ENCODE peak calls at places on chromosomes 16 and 17, in four cellular contexts. E is GM23248, Z is fibroblast of lung, Y is neural progenitor cell. H is an unnamed sample. For H4K20me1, the result is how much of the 10 kb centered on the place peaks cover.

GRCh38 chr17:48522031-48522593 is 8.7 kb downstream of the HOXB1 start:
- DNase-seq in E (no peak), Z (peak), Y (no peak), H (no peak)

GRCh38 chr17:2602597-2603017 is 9.2 kb downstream of the PAFAH1B1 start:
- DNase-seq in E (no peak), Z (peak), Y (no peak), H (peak)

GRCh38 chr17:27530791-27531391 is 74.6 kb downstream of the KSR1 start:
- DNase-seq in E (no peak), Z (peak), Y (no peak), H (peak)

GRCh38 chr16:85606920-85607319 is 6.2 kb upstream of the GSE1 start:
- DNase-seq in E (no peak), Z (no peak), Y (no peak), H (no peak)

GRCh38 chr17:41521574-41522261 is 3.0 kb upstream of the KRT15 start:
- DNase-seq in E (peak), Z (peak), Y (no peak), H (peak)

GRCh38 chr17:7858487-7858832 is 657 bp downstream of the CYB5D1 start:
- DNase-seq in E (peak), Z (peak), Y (peak), H (peak)

GRCh38 chr17:14838567-14838966 is 426.6 kb downstream of the PMP22 start:
- DNase-seq in E (no peak), Z (no peak), Y (no peak), H (no peak)

GRCh38 chr17:65121916-65122821 is 15.0 kb upstream of the RGS9 start:
- DNase-seq in E (no peak), Z (no peak), Y (no peak), H (no peak)

GRCh38 chr16:74455619-74456289 is 34.5 kb upstream of the CLEC18B start:
- DNase-seq in E (peak), Z (peak), Y (no peak), H (peak)

GRCh38 chr16:71726491-71727319 is 2.2 kb upstream of the PHLPP2 start:
- DNase-seq in E (no peak), Z (no peak), Y (no peak), H (no peak)

GRCh38 chr17:45320931-45321461 is 4.2 kb upstream of the MAP3K14 start:
- DNase-seq in E (peak), Z (peak), Y (no peak), H (peak)

GRCh38 chr16:56269824-56270684 is 78.8 kb downstream of the GNAO1 start:
- DNase-seq in E (peak), Z (peak), Y (peak), H (peak)

GRCh38 chr16:85678016-85678415 is 10.7 kb downstream of the GINS2 start:
- DNase-seq in E (no peak), Z (no peak), Y (no peak), H (no peak)

GRCh38 chr17:43578699-43579569 is 32.8 kb upstream of the ETV4 start:
- DNase-seq in E (peak), Z (peak), Y (peak), H (peak)

GRCh38 chr17:79385962-79386563 is 224.8 kb downstream of the RBFOX3 start:
- DNase-seq in E (no peak), Z (no peak), Y (no peak), H (no peak)

GRCh38 chr17:44061446-44061845 is 5.0 kb downstream of the LSM12 start:
- DNase-seq in E (peak), Z (no peak), Y (no peak), H (no peak)

GRCh38 chr16:15729152-15729551 is 79.1 kb downstream of the NDE1 start:
- DNase-seq in E (no peak), Z (no peak), Y (no peak), H (no peak)

GRCh38 chr16:87734644-87735043 is 31.1 kb downstream of the KLHDC4 start:
- DNase-seq in E (no peak), Z (no peak), Y (no peak), H (no peak)

GRCh38 chr16:30083216-30084055 is 7.6 kb downstream of the PPP4C start:
- DNase-seq in E (no peak), Z (no peak), Y (no peak), H (no peak)

GRCh38 chr17:15274017-15274416 is 8.9 kb upstream of the PMP22 start:
- DNase-seq in E (no peak), Z (peak), Y (no peak), H (peak)

GRCh38 chr16:22318690-22319358 is 21.6 kb downstream of the POLR3E start:
- DNase-seq in E (peak), Z (no peak), Y (peak), H (no peak)

GRCh38 chr17:73091770-73092517 is 544 bp downstream of the SLC39A11 start:
- DNase-seq in E (peak), Z (peak), Y (peak), H (peak)

GRCh38 chr16:89007371-89008249 is 30.6 kb upstream of the CBFA2T3 start:
- DNase-seq in E (no peak), Z (no peak), Y (no peak), H (no peak)

GRCh38 chr16:67257486-67258159 is 8.8 kb downstream of the SLC9A5 start:
- DNase-seq in E (peak), Z (no peak), Y (no peak), H (no peak)

GRCh38 chr17:45229681-45230409 is 8.2 kb downstream of the FMNL1 start:
- DNase-seq in E (peak), Z (no peak), Y (no peak), H (no peak)

GRCh38 chr17:76365256-76365903 is 11.7 kb upstream of the PRPSAP1 start:
- DNase-seq in E (peak), Z (no peak), Y (peak), H (no peak)

GRCh38 chr16:89191901-89192184 is 8.5 kb downstream of the SLC22A31 start:
- DNase-seq in E (no peak), Z (no peak), Y (peak), H (no peak)

GRCh38 chr17:1241904-1242303 is 28.3 kb upstream of the BHLHA9 start:
- DNase-seq in E (peak), Z (peak), Y (no peak), H (peak)

GRCh38 chr17:40168262-40168832 is 8.9 kb upstream of the RAPGEFL1 start:
- DNase-seq in E (peak), Z (peak), Y (peak), H (peak)

GRCh38 chr16:65634291-65634690 is 512.4 kb upstream of the CDH11 start:
- DNase-seq in E (peak), Z (peak), Y (no peak), H (peak)

GRCh38 chr17:57911834-57912673 is 43.2 kb downstream of the CUEDC1 start:
- DNase-seq in E (peak), Z (peak), Y (peak), H (peak)

GRCh38 chr16:77780378-77780837 is 8.0 kb upstream of the VAT1L start:
- DNase-seq in E (peak), Z (peak), Y (no peak), H (peak)

GRCh38 chr17:38559025-38559879 is 46.5 kb downstream of the SRCIN1 start:
- DNase-seq in E (no peak), Z (peak), Y (peak), H (peak)

GRCh38 chr17:53574038-53574437 is 248.7 kb upstream of the KIF2B start:
- DNase-seq in E (no peak), Z (no peak), Y (no peak), H (no peak)

GRCh38 chr17:31051517-31051916 is 43.3 kb upstream of the NF1 start:
- DNase-seq in E (peak), Z (peak), Y (no peak), H (no peak)

GRCh38 chr17:31054761-31055160 is 40.0 kb upstream of the NF1 start:
- DNase-seq in E (no peak), Z (no peak), Y (no peak), H (no peak)

GRCh38 chr17:31050948-31051347 is 43.8 kb upstream of the NF1 start:
- DNase-seq in E (no peak), Z (no peak), Y (no peak), H (no peak)

GRCh38 chr17:31053076-31053475 is 41.7 kb upstream of the NF1 start:
- DNase-seq in E (no peak), Z (no peak), Y (no peak), H (no peak)

GRCh38 chr17:31052187-31052889 is 42.4 kb upstream of the NF1 start:
- DNase-seq in E (peak), Z (peak), Y (no peak), H (peak)
- H4K20me1 ChIP-seq in E (under half), Z (under half), Y (under half), H (under half)

GRCh38 chr17:5562172-5562571 is 22.1 kb downstream of the NLRP1 start:
- DNase-seq in E (no peak), Z (no peak), Y (no peak), H (no peak)

GRCh38 chr17:5562661-5563360 is 21.5 kb downstream of the NLRP1 start:
- DNase-seq in E (no peak), Z (no peak), Y (no peak), H (no peak)

GRCh38 chr17:5560361-5560988 is 23.8 kb downstream of the NLRP1 start:
- DNase-seq in E (no peak), Z (no peak), Y (no peak), H (no peak)

GRCh38 chr17:5563451-5563850 is 20.9 kb downstream of the NLRP1 start:
- DNase-seq in E (peak), Z (peak), Y (no peak), H (no peak)

DNA sequence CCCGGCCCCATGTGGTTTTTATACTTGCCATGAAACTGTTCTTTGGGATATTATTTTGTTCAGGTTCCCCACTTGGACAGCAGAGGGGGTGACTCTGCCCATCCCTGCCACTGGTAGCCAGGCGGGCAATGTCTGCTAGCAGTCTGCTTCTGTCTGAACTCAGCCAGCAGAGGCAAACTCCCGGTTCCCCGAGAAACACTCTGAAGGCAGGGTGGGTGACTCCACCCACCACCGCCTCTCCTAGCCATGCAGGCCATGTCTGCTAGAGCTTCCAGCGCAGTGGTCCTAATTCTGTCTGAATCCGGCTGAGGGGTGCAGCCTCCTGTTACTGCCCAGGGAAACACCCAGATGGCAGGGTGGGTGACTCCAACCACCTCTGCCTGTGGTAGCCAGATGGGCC is 22.6 kb downstream of the NLRP1 start:
- DNase-seq in E (no peak), Z (no peak), Y (peak), H (no peak)
- H4K20me1 ChIP-seq in E (under half), Z (under half), Y (under half), H (under half)

DNA sequence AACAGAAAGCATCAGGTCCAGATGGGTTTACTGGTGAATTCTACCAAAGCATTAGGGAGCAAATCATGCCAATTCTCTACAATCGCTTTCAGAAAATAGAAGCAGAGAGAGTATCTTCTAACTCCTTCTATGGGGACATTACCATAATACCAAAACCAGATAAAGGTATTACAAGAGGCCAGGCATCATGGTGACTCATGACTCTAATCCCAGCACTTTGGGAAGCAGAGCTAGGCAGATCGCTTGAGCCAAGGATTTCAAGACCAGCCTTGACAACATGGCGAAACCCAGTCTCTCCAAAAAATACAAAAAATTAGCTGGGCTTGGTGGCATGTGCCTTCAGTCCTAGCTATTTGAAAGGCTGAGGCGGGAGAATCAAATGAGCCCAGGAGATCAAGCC is 23.0 kb downstream of the HBQ1 start:
- DNase-seq in E (no peak), Z (no peak), Y (no peak), H (no peak)
- H4K20me1 ChIP-seq in E (under half), Z (under half), Y (under half), H (half or more)

GRCh38 chr17:83095016-83095415 is 15.6 kb downstream of the METRNL start:
- DNase-seq in E (no peak), Z (no peak), Y (no peak), H (no peak)

GRCh38 chr17:83094291-83094690 is 14.9 kb downstream of the METRNL start:
- DNase-seq in E (no peak), Z (no peak), Y (no peak), H (no peak)

GRCh38 chr17:83092931-83093330 is 13.5 kb downstream of the METRNL start:
- DNase-seq in E (no peak), Z (no peak), Y (no peak), H (no peak)

GRCh38 chr17:83092186-83092585 is 12.8 kb downstream of the METRNL start:
- DNase-seq in E (no peak), Z (no peak), Y (no peak), H (no peak)

GRCh38 chr17:83093506-83093905 is 14.1 kb downstream of the METRNL start:
- DNase-seq in E (no peak), Z (no peak), Y (no peak), H (no peak)
- H4K20me1 ChIP-seq in E (under half), Z (under half), Y (under half), H (half or more)

DNA sequence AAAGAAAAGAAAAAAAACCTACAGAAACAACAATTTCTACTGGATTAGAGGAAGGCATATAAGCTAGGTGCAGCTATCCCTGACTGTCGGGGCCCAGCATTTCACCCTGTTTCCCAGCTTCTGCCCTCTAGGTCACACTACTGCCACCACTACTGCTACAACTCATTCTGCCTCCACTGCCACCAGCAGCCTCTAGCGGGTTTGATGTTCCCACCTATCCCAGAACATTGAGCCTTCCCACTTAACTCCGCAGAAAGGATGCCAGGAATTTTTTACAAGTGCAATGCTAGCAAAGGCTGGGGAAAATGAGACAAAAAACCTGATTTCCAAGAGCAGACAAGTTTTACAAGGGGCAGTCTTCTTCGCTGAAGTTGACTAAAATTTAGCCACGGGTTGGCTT is 10.4 kb downstream of the ADCY9 start:
- DNase-seq in E (no peak), Z (no peak), Y (no peak), H (no peak)
- H4K20me1 ChIP-seq in E (under half), Z (under half), Y (under half), H (under half)

GRCh38 chr17:77392376-77393273 is 251.9 kb downstream of the SEC14L1 start:
- DNase-seq in E (peak), Z (no peak), Y (peak), H (no peak)

GRCh38 chr17:77388384-77389306 is 247.9 kb downstream of the SEC14L1 start:
- DNase-seq in E (peak), Z (peak), Y (no peak), H (peak)

GRCh38 chr17:77393274-77393600 is 252.5 kb downstream of the SEC14L1 start:
- DNase-seq in E (peak), Z (no peak), Y (no peak), H (no peak)

GRCh38 chr17:77391668-77392375 is 251.1 kb downstream of the SEC14L1 start:
- DNase-seq in E (peak), Z (peak), Y (peak), H (peak)

GRCh38 chr17:77390870-77391269 is 250.1 kb downstream of the SEC14L1 start:
- DNase-seq in E (no peak), Z (peak), Y (no peak), H (no peak)
- H4K20me1 ChIP-seq in E (under half), Z (under half), Y (half or more), H (half or more)

GRCh38 chr17:17741346-17742023 is 60.2 kb downstream of the RAI1 start:
- DNase-seq in E (peak), Z (peak), Y (peak), H (peak)

GRCh38 chr17:17744116-17744515 is 62.9 kb downstream of the RAI1 start:
- DNase-seq in E (no peak), Z (no peak), Y (no peak), H (no peak)

GRCh38 chr17:17742133-17742621 is 60.9 kb downstream of the RAI1 start:
- DNase-seq in E (peak), Z (peak), Y (no peak), H (peak)

GRCh38 chr17:17743391-17744112 is 62.3 kb downstream of the RAI1 start:
- DNase-seq in E (no peak), Z (no peak), Y (no peak), H (no peak)

DNA sequence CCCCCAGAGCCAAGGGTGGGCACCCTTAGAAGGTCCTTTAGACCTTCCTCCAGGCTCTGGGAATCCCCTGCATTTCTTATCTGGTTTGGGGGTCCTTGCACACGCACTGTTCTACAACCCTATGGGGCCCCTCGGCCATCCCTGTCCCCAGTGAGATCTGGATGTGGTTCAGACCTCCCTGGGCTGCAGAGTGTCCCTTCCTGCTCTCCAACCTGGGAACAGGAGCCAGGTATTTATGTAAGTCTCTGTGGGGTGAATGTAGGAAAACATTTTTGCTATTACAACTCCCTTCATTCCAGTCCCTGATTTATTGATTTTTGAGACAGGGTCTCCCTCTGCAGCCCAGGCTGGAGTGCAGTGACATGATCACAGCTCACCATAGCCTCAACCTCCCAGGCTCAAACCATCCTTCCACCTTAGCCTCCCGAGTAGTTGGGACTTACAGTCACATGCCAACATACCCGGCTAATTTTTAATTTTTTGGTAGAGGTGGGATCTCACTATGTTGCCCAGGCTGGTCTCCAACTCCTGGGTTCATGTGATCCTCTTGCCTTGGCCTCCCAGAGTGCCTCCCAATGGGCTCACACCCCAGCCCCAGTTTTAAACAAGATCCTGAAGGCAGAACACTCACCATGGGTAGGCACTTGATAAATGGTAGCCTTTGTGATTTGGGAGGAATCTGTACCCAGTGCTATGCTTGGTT is 61.6 kb downstream of the RAI1 start:
- DNase-seq in E (no peak), Z (no peak), Y (no peak), H (no peak)
- H4K20me1 ChIP-seq in E (under half), Z (under half), Y (half or more), H (half or more)